ENCODE peak calls at places on chromosomes 7 and 10, in ten cellular contexts. V is Calu3, F is body of pancreas, C is cardiac muscle cell, N is fibroblast of the aortic adventitia, K is endothelial cell, P is lower lobe of right lung, E is heart right ventricle, D is GM20000, W is dorsolateral prefrontal cortex. R is an unnamed sample.

GRCh38 chr7:130090745-130091532 is 20.6 kb downstream of the KLHDC10 start:
- DNase-seq in P (no peak), D (no peak), N (no peak), W (no peak), V (no peak), F (no peak), E (no peak), C (no peak), K (no peak), R (no peak)

GRCh38 chr10:9024210-9024609 is 969.7 kb downstream of the GATA3 start:
- DNase-seq in D (no peak), N (no peak), W (no peak), C (no peak), F (no peak), P (no peak), E (no peak), V (no peak), K (no peak), R (no peak)

GRCh38 chr10:101450277-101451080 is 96.5 kb downstream of the BTRC start:
- DNase-seq in C (no peak), N (no peak), D (no peak), K (no peak), P (no peak), F (no peak), V (no peak), E (no peak), W (no peak), R (no peak)

GRCh38 chr7:111697771-111698170 is 135.5 kb upstream of the IMMP2L start:
- DNase-seq in P (no peak), E (no peak), W (no peak), N (no peak), K (no peak), F (no peak), D (no peak), C (no peak), V (no peak), R (no peak)

GRCh38 chr10:78259394-78259793 is 225.7 kb downstream of the RPS24 start:
- DNase-seq in D (no peak), P (peak; percentile 53), K (no peak), C (no peak), E (no peak), W (no peak), F (no peak), V (no peak), N (no peak), R (no peak)

GRCh38 chr10:72754275-72755032 is 62.5 kb downstream of the MCU start:
- DNase-seq in V (no peak), P (no peak), D (no peak), C (no peak), F (no peak), W (no peak), K (no peak), N (no peak), E (no peak), R (no peak)

GRCh38 chr7:118259115-118259514 is 34.6 kb downstream of the ANKRD7 start:
- DNase-seq in W (no peak), V (no peak), D (no peak), E (no peak), K (no peak), P (no peak), C (no peak), N (peak; percentile 4), F (no peak), R (no peak)

GRCh38 chr7:135831451-135832220 is 83.0 kb upstream of the FAM180A start:
- DNase-seq in E (no peak), F (no peak), W (no peak), D (no peak), V (no peak), N (no peak), K (no peak), P (no peak), C (no peak), R (no peak)

GRCh38 chr7:55485501-55486171 is 86.7 kb downstream of the VOPP1 start:
- DNase-seq in F (no peak), C (no peak), W (no peak), N (no peak), V (no peak), D (no peak), P (no peak), K (no peak), E (no peak), R (no peak)

GRCh38 chr7:75038508-75038907 is 35.1 kb downstream of the RCC1L start:
- DNase-seq in W (no peak), N (no peak), P (no peak), V (no peak), K (peak; percentile 13), C (no peak), F (no peak), D (no peak), E (no peak), R (no peak)
- TF ChIP-seq CTCF in W (no peak), N (no peak), P (no peak), V (no peak), K (no peak), C (no peak), F (no peak), D (no peak), E (no peak), R (no peak)

GRCh38 chr10:10233256-10233655 is 784.4 kb upstream of the CELF2 start:
- DNase-seq in P (no peak), W (no peak), V (no peak), E (no peak), C (no peak), N (peak; percentile 0), F (no peak), D (no peak), K (no peak), R (no peak)
- TF ChIP-seq CTCF in P (no peak), W (no peak), V (no peak), E (no peak), C (peak; percentile 17), N (no peak), F (no peak), D (no peak), K (no peak), R (no peak)

GRCh38 chr7:158695056-158695455 is 9.5 kb downstream of the NCAPG2 start:
- DNase-seq in E (no peak), V (no peak), N (no peak), P (no peak), F (no peak), K (no peak), W (no peak), D (no peak), C (no peak), R (no peak)

GRCh38 chr7:158699341-158699740 is 5.3 kb downstream of the NCAPG2 start:
- DNase-seq in P (no peak), C (no peak), E (no peak), V (no peak), K (no peak), N (no peak), F (no peak), W (no peak), D (no peak), R (no peak)

GRCh38 chr7:158694650-158695049 is 10.0 kb downstream of the NCAPG2 start:
- DNase-seq in F (no peak), P (no peak), V (no peak), W (no peak), K (no peak), E (no peak), C (no peak), N (no peak), D (no peak), R (no peak)

GRCh38 chr7:158698657-158699195 is 5.9 kb downstream of the NCAPG2 start:
- DNase-seq in P (no peak), W (no peak), E (no peak), F (no peak), C (no peak), D (no peak), V (no peak), N (no peak), K (no peak), R (no peak)

DNA sequence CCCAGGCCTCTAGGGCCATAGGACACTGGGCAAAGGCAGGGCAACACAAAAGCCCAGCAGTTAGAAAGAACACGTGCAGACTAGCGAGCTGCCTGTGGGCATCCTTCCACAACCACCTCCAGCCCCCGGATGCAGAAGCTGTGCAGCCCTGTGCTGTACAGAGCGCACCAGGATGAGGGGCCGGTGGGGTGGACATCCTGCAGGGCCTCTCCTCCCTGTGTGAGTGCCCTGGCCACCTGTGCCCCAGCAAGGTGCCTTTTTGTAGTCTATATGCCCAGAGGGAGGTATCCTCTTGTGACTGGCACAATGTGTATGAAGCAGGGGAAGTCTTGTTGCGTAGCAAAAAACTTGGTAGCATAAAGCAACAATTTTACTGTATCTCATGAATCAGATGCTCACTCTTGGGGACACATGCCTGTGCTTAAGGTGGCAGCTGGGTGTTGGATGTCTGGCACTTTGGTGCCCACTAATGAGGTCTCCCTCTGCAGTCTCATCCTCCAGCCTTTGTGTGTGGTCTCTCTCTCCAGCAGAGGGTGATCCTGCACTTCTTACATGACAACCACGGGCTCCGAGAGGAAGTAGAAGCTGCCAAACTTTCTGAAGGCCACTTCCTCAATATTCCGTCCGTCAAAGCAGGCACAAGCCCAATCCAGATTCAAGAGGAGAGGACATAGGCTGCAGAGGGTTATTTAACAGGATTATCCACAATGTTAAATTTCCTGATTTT is 8.7 kb downstream of the NCAPG2 start:
- DNase-seq in C (peak; percentile 51), D (peak; percentile 48), F (peak; percentile 75), K (peak; percentile 37), N (peak; percentile 87), E (peak; percentile 83), P (peak; percentile 53), V (no peak), W (no peak), R (no peak)
- TF ChIP-seq CTCF in C (peak; percentile 82), D (no peak), F (peak; percentile 15), K (no peak), N (peak; percentile 71), E (peak; percentile 77), P (peak; percentile 62), V (no peak), W (peak; percentile 58), R (no peak)

GRCh38 chr7:24779283-24779655 is 22.0 kb upstream of the GSDME start:
- DNase-seq in C (no peak), K (no peak), D (no peak), P (no peak), F (no peak), E (no peak), W (no peak), N (no peak), V (no peak), R (no peak)

GRCh38 chr7:24773646-24774045 is 16.4 kb upstream of the GSDME start:
- DNase-seq in N (no peak), C (no peak), K (no peak), W (no peak), D (no peak), V (no peak), E (no peak), F (no peak), P (no peak), R (no peak)

GRCh38 chr7:24781106-24781505 is 23.8 kb upstream of the GSDME start:
- DNase-seq in F (no peak), E (no peak), V (no peak), W (no peak), P (peak; percentile 50), D (no peak), K (no peak), N (no peak), C (no peak), R (no peak)

GRCh38 chr7:24778543-24779282 is 21.4 kb upstream of the GSDME start:
- DNase-seq in W (no peak), C (no peak), E (no peak), N (peak; percentile 97), V (no peak), D (peak; percentile 36), F (no peak), P (peak; percentile 69), K (no peak), R (no peak)

DNA sequence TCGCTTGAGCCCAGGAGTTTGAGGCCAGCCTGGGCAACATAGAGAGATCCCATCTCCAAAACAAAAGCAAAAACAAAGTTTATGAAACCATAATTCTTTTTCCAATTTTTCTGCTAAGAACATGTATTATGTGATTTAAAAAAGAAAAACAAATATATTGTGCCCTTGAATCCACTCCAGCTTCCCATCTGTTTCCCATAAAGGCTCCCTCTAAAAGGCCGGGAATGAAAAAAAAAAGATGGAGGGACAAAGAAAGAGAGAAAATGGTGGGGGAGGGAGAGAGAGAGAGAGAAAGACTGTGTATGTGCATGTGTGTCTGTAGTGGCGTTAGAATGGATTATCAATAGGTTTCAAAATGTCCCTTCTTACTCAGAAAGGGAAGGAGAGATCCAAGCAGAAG is 20.5 kb upstream of the GSDME start:
- DNase-seq in C (no peak), F (no peak), D (no peak), E (no peak), N (peak; percentile 53), W (no peak), K (no peak), V (no peak), P (no peak), R (no peak)
- TF ChIP-seq CTCF in C (no peak), F (no peak), D (no peak), E (no peak), N (no peak), W (no peak), K (no peak), V (no peak), P (no peak), R (no peak)